ENCODE peak calls at places on chromosomes 1 and 21, in eight cellular contexts. One of them, this sample, is unnamed.

GRCh38 chr21:29311802-29312201 is 13.1 kb downstream of the BACH1 start:
- DNase-seq in stimulated activated naive CD4-positive, alpha-beta T cell: no peak
- DNase-seq in kidney epithelial cell: no peak
- DNase-seq in LoVo: no peak
- DNase-seq in HT-29: no peak
- DNase-seq in NCI-H2107: no peak
- DNase-seq in GM23248: no peak
- DNase-seq in NCI-H1092 treated with DMSO at 0.1 percent for 48 hours: no peak
- DNase-seq in this sample: no peak

GRCh38 chr1:41169066-41169798 is 72.9 kb downstream of the SCMH1 start:
- DNase-seq in stimulated activated naive CD4-positive, alpha-beta T cell: no peak
- DNase-seq in kidney epithelial cell: no peak
- DNase-seq in LoVo: no peak
- DNase-seq in HT-29: no peak
- DNase-seq in NCI-H2107: no peak
- DNase-seq in GM23248: no peak
- DNase-seq in NCI-H1092 treated with DMSO at 0.1 percent for 48 hours: no peak
- DNase-seq in this sample: no peak

GRCh38 chr1:247517795-247518612 is 18.2 kb downstream of the OR2C3 start:
- DNase-seq in stimulated activated naive CD4-positive, alpha-beta T cell: no peak
- DNase-seq in kidney epithelial cell: no peak
- DNase-seq in LoVo: no peak
- DNase-seq in HT-29: no peak
- DNase-seq in NCI-H2107: no peak
- DNase-seq in GM23248: no peak
- DNase-seq in NCI-H1092 treated with DMSO at 0.1 percent for 48 hours: no peak
- DNase-seq in this sample: no peak

GRCh38 chr1:50880373-50880772 is 79.7 kb downstream of the FAF1 start:
- DNase-seq in stimulated activated naive CD4-positive, alpha-beta T cell: no peak
- DNase-seq in kidney epithelial cell: no peak
- DNase-seq in LoVo: no peak
- DNase-seq in HT-29: no peak
- DNase-seq in NCI-H2107: no peak
- DNase-seq in GM23248: no peak
- DNase-seq in NCI-H1092 treated with DMSO at 0.1 percent for 48 hours: no peak
- DNase-seq in this sample: no peak

GRCh38 chr1:154767315-154768240 is 102.5 kb downstream of the KCNN3 start:
- DNase-seq in stimulated activated naive CD4-positive, alpha-beta T cell: no peak
- DNase-seq in kidney epithelial cell: no peak
- DNase-seq in LoVo: no peak
- DNase-seq in HT-29: no peak
- DNase-seq in NCI-H2107: peak
- DNase-seq in GM23248: peak
- DNase-seq in NCI-H1092 treated with DMSO at 0.1 percent for 48 hours: peak
- DNase-seq in this sample: peak

GRCh38 chr1:224769987-224770693 is 154.0 kb downstream of the CNIH3 start:
- DNase-seq in stimulated activated naive CD4-positive, alpha-beta T cell: no peak
- DNase-seq in kidney epithelial cell: no peak
- DNase-seq in LoVo: no peak
- DNase-seq in HT-29: no peak
- DNase-seq in NCI-H2107: no peak
- DNase-seq in GM23248: peak
- DNase-seq in NCI-H1092 treated with DMSO at 0.1 percent for 48 hours: no peak
- DNase-seq in this sample: peak

GRCh38 chr1:214637722-214638473 is 34.9 kb downstream of the CENPF start:
- DNase-seq in stimulated activated naive CD4-positive, alpha-beta T cell: peak
- DNase-seq in kidney epithelial cell: no peak
- DNase-seq in LoVo: peak
- DNase-seq in HT-29: peak
- DNase-seq in NCI-H2107: no peak
- DNase-seq in GM23248: peak
- DNase-seq in NCI-H1092 treated with DMSO at 0.1 percent for 48 hours: no peak
- DNase-seq in this sample: peak

GRCh38 chr21:21921410-21922232 is 923.4 kb downstream of the NCAM2 start:
- DNase-seq in stimulated activated naive CD4-positive, alpha-beta T cell: no peak
- DNase-seq in kidney epithelial cell: no peak
- DNase-seq in LoVo: no peak
- DNase-seq in HT-29: peak
- DNase-seq in NCI-H2107: no peak
- DNase-seq in GM23248: peak
- DNase-seq in NCI-H1092 treated with DMSO at 0.1 percent for 48 hours: peak
- DNase-seq in this sample: peak

GRCh38 chr1:81433676-81434075 is 367.1 kb upstream of the ADGRL2 start:
- DNase-seq in stimulated activated naive CD4-positive, alpha-beta T cell: no peak
- DNase-seq in kidney epithelial cell: no peak
- DNase-seq in LoVo: no peak
- DNase-seq in HT-29: no peak
- DNase-seq in NCI-H2107: no peak
- DNase-seq in GM23248: no peak
- DNase-seq in NCI-H1092 treated with DMSO at 0.1 percent for 48 hours: no peak
- DNase-seq in this sample: no peak

GRCh38 chr1:56448937-56449336 is 130.4 kb downstream of the PLPP3 start:
- DNase-seq in stimulated activated naive CD4-positive, alpha-beta T cell: no peak
- DNase-seq in kidney epithelial cell: peak
- DNase-seq in LoVo: no peak
- DNase-seq in HT-29: no peak
- DNase-seq in NCI-H2107: no peak
- DNase-seq in GM23248: peak
- DNase-seq in NCI-H1092 treated with DMSO at 0.1 percent for 48 hours: no peak
- DNase-seq in this sample: peak

GRCh38 chr1:246418565-246419312 is 88.3 kb downstream of the SMYD3 start:
- DNase-seq in stimulated activated naive CD4-positive, alpha-beta T cell: no peak
- DNase-seq in kidney epithelial cell: no peak
- DNase-seq in LoVo: no peak
- DNase-seq in HT-29: no peak
- DNase-seq in NCI-H2107: no peak
- DNase-seq in GM23248: no peak
- DNase-seq in NCI-H1092 treated with DMSO at 0.1 percent for 48 hours: no peak
- DNase-seq in this sample: no peak

GRCh38 chr1:156721131-156721924 is 6.9 kb upstream of the METTL25B start:
- DNase-seq in stimulated activated naive CD4-positive, alpha-beta T cell: no peak
- DNase-seq in kidney epithelial cell: no peak
- DNase-seq in LoVo: no peak
- DNase-seq in HT-29: no peak
- DNase-seq in NCI-H2107: no peak
- DNase-seq in GM23248: no peak
- DNase-seq in NCI-H1092 treated with DMSO at 0.1 percent for 48 hours: no peak
- DNase-seq in this sample: no peak

GRCh38 chr1:234186037-234186688 is 187.1 kb upstream of the COA6 start:
- DNase-seq in stimulated activated naive CD4-positive, alpha-beta T cell: no peak
- DNase-seq in kidney epithelial cell: peak
- DNase-seq in LoVo: peak
- DNase-seq in HT-29: no peak
- DNase-seq in NCI-H2107: no peak
- DNase-seq in GM23248: peak
- DNase-seq in NCI-H1092 treated with DMSO at 0.1 percent for 48 hours: no peak
- DNase-seq in this sample: peak

GRCh38 chr1:192489046-192489445 is 86.5 kb upstream of the RGS1 start:
- DNase-seq in stimulated activated naive CD4-positive, alpha-beta T cell: no peak
- DNase-seq in kidney epithelial cell: no peak
- DNase-seq in LoVo: no peak
- DNase-seq in HT-29: no peak
- DNase-seq in NCI-H2107: no peak
- DNase-seq in GM23248: peak
- DNase-seq in NCI-H1092 treated with DMSO at 0.1 percent for 48 hours: no peak
- DNase-seq in this sample: no peak

GRCh38 chr1:243233908-243234307 is 21.2 kb downstream of the CEP170 start:
- DNase-seq in stimulated activated naive CD4-positive, alpha-beta T cell: no peak
- DNase-seq in kidney epithelial cell: no peak
- DNase-seq in LoVo: no peak
- DNase-seq in HT-29: no peak
- DNase-seq in NCI-H2107: no peak
- DNase-seq in GM23248: peak
- DNase-seq in NCI-H1092 treated with DMSO at 0.1 percent for 48 hours: no peak
- DNase-seq in this sample: no peak

GRCh38 chr1:198913667-198914066 is 274.8 kb downstream of the PTPRC start:
- DNase-seq in stimulated activated naive CD4-positive, alpha-beta T cell: no peak
- DNase-seq in kidney epithelial cell: no peak
- DNase-seq in LoVo: no peak
- DNase-seq in HT-29: no peak
- DNase-seq in NCI-H2107: no peak
- DNase-seq in GM23248: peak
- DNase-seq in NCI-H1092 treated with DMSO at 0.1 percent for 48 hours: no peak
- DNase-seq in this sample: no peak

GRCh38 chr1:112794654-112795239 is 79.6 kb upstream of the PPM1J start:
- DNase-seq in stimulated activated naive CD4-positive, alpha-beta T cell: no peak
- DNase-seq in kidney epithelial cell: no peak
- DNase-seq in LoVo: no peak
- DNase-seq in HT-29: no peak
- DNase-seq in NCI-H2107: no peak
- DNase-seq in GM23248: no peak
- DNase-seq in NCI-H1092 treated with DMSO at 0.1 percent for 48 hours: no peak
- DNase-seq in this sample: no peak

GRCh38 chr1:174743654-174744561 is 255.8 kb upstream of the CACYBP start:
- DNase-seq in stimulated activated naive CD4-positive, alpha-beta T cell: peak
- DNase-seq in kidney epithelial cell: peak
- DNase-seq in LoVo: peak
- DNase-seq in HT-29: peak
- DNase-seq in NCI-H2107: no peak
- DNase-seq in GM23248: peak
- DNase-seq in NCI-H1092 treated with DMSO at 0.1 percent for 48 hours: peak
- DNase-seq in this sample: peak

GRCh38 chr1:20665736-20666135 is 4.6 kb upstream of the DDOST start:
- DNase-seq in stimulated activated naive CD4-positive, alpha-beta T cell: no peak
- DNase-seq in kidney epithelial cell: no peak
- DNase-seq in LoVo: no peak
- DNase-seq in HT-29: no peak
- DNase-seq in NCI-H2107: no peak
- DNase-seq in GM23248: no peak
- DNase-seq in NCI-H1092 treated with DMSO at 0.1 percent for 48 hours: no peak
- DNase-seq in this sample: no peak

GRCh38 chr21:25887646-25888321 is 153.0 kb downstream of the GABPA start:
- DNase-seq in stimulated activated naive CD4-positive, alpha-beta T cell: no peak
- DNase-seq in kidney epithelial cell: peak
- DNase-seq in LoVo: no peak
- DNase-seq in HT-29: peak
- DNase-seq in NCI-H2107: no peak
- DNase-seq in GM23248: no peak
- DNase-seq in NCI-H1092 treated with DMSO at 0.1 percent for 48 hours: no peak
- DNase-seq in this sample: peak

GRCh38 chr1:158933621-158934020 is 2.3 kb downstream of the PYHIN1 start:
- DNase-seq in stimulated activated naive CD4-positive, alpha-beta T cell: peak
- DNase-seq in kidney epithelial cell: no peak
- DNase-seq in LoVo: no peak
- DNase-seq in HT-29: no peak
- DNase-seq in NCI-H2107: no peak
- DNase-seq in GM23248: no peak
- DNase-seq in NCI-H1092 treated with DMSO at 0.1 percent for 48 hours: no peak
- DNase-seq in this sample: no peak

GRCh38 chr1:184162266-184162665 is 110.7 kb downstream of the TSEN15 start:
- DNase-seq in stimulated activated naive CD4-positive, alpha-beta T cell: no peak
- DNase-seq in kidney epithelial cell: no peak
- DNase-seq in LoVo: no peak
- DNase-seq in HT-29: no peak
- DNase-seq in NCI-H2107: no peak
- DNase-seq in GM23248: no peak
- DNase-seq in NCI-H1092 treated with DMSO at 0.1 percent for 48 hours: no peak
- DNase-seq in this sample: no peak

GRCh38 chr1:2228684-2229031 is 539 bp downstream of the SKI start:
- DNase-seq in stimulated activated naive CD4-positive, alpha-beta T cell: peak
- DNase-seq in kidney epithelial cell: no peak
- DNase-seq in LoVo: no peak
- DNase-seq in HT-29: peak
- DNase-seq in NCI-H2107: no peak
- DNase-seq in GM23248: peak
- DNase-seq in NCI-H1092 treated with DMSO at 0.1 percent for 48 hours: no peak
- DNase-seq in this sample: no peak

GRCh38 chr1:63773815-63774616 is at the start of gene ROR1:
- DNase-seq in stimulated activated naive CD4-positive, alpha-beta T cell: peak
- DNase-seq in kidney epithelial cell: peak
- DNase-seq in LoVo: peak
- DNase-seq in HT-29: peak
- DNase-seq in NCI-H2107: peak
- DNase-seq in GM23248: peak
- DNase-seq in NCI-H1092 treated with DMSO at 0.1 percent for 48 hours: peak
- DNase-seq in this sample: peak

GRCh38 chr1:162387226-162388082 is 5.9 kb downstream of the C1orf226 start:
- DNase-seq in stimulated activated naive CD4-positive, alpha-beta T cell: no peak
- DNase-seq in kidney epithelial cell: no peak
- DNase-seq in LoVo: no peak
- DNase-seq in HT-29: no peak
- DNase-seq in NCI-H2107: no peak
- DNase-seq in GM23248: no peak
- DNase-seq in NCI-H1092 treated with DMSO at 0.1 percent for 48 hours: no peak
- DNase-seq in this sample: no peak

GRCh38 chr1:7831458-7831857 is 21.4 kb downstream of the UTS2 start:
- DNase-seq in stimulated activated naive CD4-positive, alpha-beta T cell: no peak
- DNase-seq in kidney epithelial cell: no peak
- DNase-seq in LoVo: no peak
- DNase-seq in HT-29: no peak
- DNase-seq in NCI-H2107: no peak
- DNase-seq in GM23248: no peak
- DNase-seq in NCI-H1092 treated with DMSO at 0.1 percent for 48 hours: no peak
- DNase-seq in this sample: no peak

GRCh38 chr1:96313216-96313615 is 408.4 kb upstream of the PTBP2 start:
- DNase-seq in stimulated activated naive CD4-positive, alpha-beta T cell: no peak
- DNase-seq in kidney epithelial cell: no peak
- DNase-seq in LoVo: no peak
- DNase-seq in HT-29: no peak
- DNase-seq in NCI-H2107: no peak
- DNase-seq in GM23248: peak
- DNase-seq in NCI-H1092 treated with DMSO at 0.1 percent for 48 hours: no peak
- DNase-seq in this sample: peak

GRCh38 chr1:58749646-58750045 is 34.2 kb downstream of the JUN start:
- DNase-seq in stimulated activated naive CD4-positive, alpha-beta T cell: no peak
- DNase-seq in kidney epithelial cell: no peak
- DNase-seq in LoVo: no peak
- DNase-seq in HT-29: no peak
- DNase-seq in NCI-H2107: no peak
- DNase-seq in GM23248: no peak
- DNase-seq in NCI-H1092 treated with DMSO at 0.1 percent for 48 hours: no peak
- DNase-seq in this sample: no peak

GRCh38 chr1:3700631-3701030 is 48.3 kb downstream of the TP73 start:
- DNase-seq in stimulated activated naive CD4-positive, alpha-beta T cell: no peak
- DNase-seq in kidney epithelial cell: no peak
- DNase-seq in LoVo: no peak
- DNase-seq in HT-29: no peak
- DNase-seq in NCI-H2107: no peak
- DNase-seq in GM23248: no peak
- DNase-seq in NCI-H1092 treated with DMSO at 0.1 percent for 48 hours: no peak
- DNase-seq in this sample: no peak

GRCh38 chr1:56502700-56503245 is 76.6 kb downstream of the PLPP3 start:
- DNase-seq in stimulated activated naive CD4-positive, alpha-beta T cell: no peak
- DNase-seq in kidney epithelial cell: no peak
- DNase-seq in LoVo: no peak
- DNase-seq in HT-29: no peak
- DNase-seq in NCI-H2107: no peak
- DNase-seq in GM23248: peak
- DNase-seq in NCI-H1092 treated with DMSO at 0.1 percent for 48 hours: no peak
- DNase-seq in this sample: peak

GRCh38 chr21:26115346-26115745 is 55.2 kb downstream of the APP start:
- DNase-seq in stimulated activated naive CD4-positive, alpha-beta T cell: no peak
- DNase-seq in kidney epithelial cell: no peak
- DNase-seq in LoVo: no peak
- DNase-seq in HT-29: peak
- DNase-seq in NCI-H2107: peak
- DNase-seq in GM23248: no peak
- DNase-seq in NCI-H1092 treated with DMSO at 0.1 percent for 48 hours: peak
- DNase-seq in this sample: peak

This sample was measured in Caki2.